ENCODE peak calls at places on chromosomes 16 and 17, in eight cellular contexts. One of them, this sample, is unnamed.

GRCh38 chr17:50676065-50676975 is 31.4 kb downstream of the ANKRD40 start:
- DNase-seq in neural crest cell: no peak
- DNase-seq in SK-N-SH: no peak
- DNase-seq in pancreas: no peak
- DNase-seq in AG09309: no peak
- DNase-seq in BJ: no peak
- DNase-seq in Peyer's patch: no peak
- DNase-seq in fibroblast of lung: no peak
- DNase-seq in this sample: no peak

GRCh38 chr17:4573682-4574081 is 10.6 kb upstream of the SMTNL2 start:
- DNase-seq in neural crest cell: no peak
- DNase-seq in SK-N-SH: no peak
- DNase-seq in pancreas: no peak
- DNase-seq in AG09309: no peak
- DNase-seq in BJ: no peak
- DNase-seq in Peyer's patch: no peak
- DNase-seq in fibroblast of lung: no peak
- DNase-seq in this sample: no peak

GRCh38 chr17:64423881-64424280 is 25.0 kb upstream of the MILR1 start:
- DNase-seq in neural crest cell: no peak
- DNase-seq in SK-N-SH: no peak
- DNase-seq in pancreas: no peak
- DNase-seq in AG09309: no peak
- DNase-seq in BJ: no peak
- DNase-seq in Peyer's patch: no peak
- DNase-seq in fibroblast of lung: peak; percentile 25
- DNase-seq in this sample: no peak

GRCh38 chr16:84294196-84295142 is at the start of gene WFDC1:
- DNase-seq in neural crest cell: no peak
- DNase-seq in SK-N-SH: peak; percentile 68
- DNase-seq in pancreas: no peak
- DNase-seq in AG09309: no peak
- DNase-seq in BJ: no peak
- DNase-seq in Peyer's patch: no peak
- DNase-seq in fibroblast of lung: no peak
- DNase-seq in this sample: no peak

GRCh38 chr16:21625026-21625425 is 25.6 kb downstream of the METTL9 start:
- DNase-seq in neural crest cell: no peak
- DNase-seq in SK-N-SH: no peak
- DNase-seq in pancreas: no peak
- DNase-seq in AG09309: no peak
- DNase-seq in BJ: no peak
- DNase-seq in Peyer's patch: no peak
- DNase-seq in fibroblast of lung: no peak
- DNase-seq in this sample: no peak

GRCh38 chr17:79792984-79793923 is 3.6 kb downstream of the CBX8 start:
- DNase-seq in neural crest cell: no peak
- DNase-seq in SK-N-SH: peak; percentile 40
- DNase-seq in pancreas: peak; percentile 81
- DNase-seq in AG09309: peak; percentile 83
- DNase-seq in BJ: peak; percentile 87
- DNase-seq in Peyer's patch: no peak
- DNase-seq in fibroblast of lung: peak; percentile 88
- DNase-seq in this sample: no peak

GRCh38 chr17:75262112-75262606 is 480 bp downstream of the MRPS7 start:
- DNase-seq in neural crest cell: no peak
- DNase-seq in SK-N-SH: no peak
- DNase-seq in pancreas: no peak
- DNase-seq in AG09309: no peak
- DNase-seq in BJ: no peak
- DNase-seq in Peyer's patch: no peak
- DNase-seq in fibroblast of lung: no peak
- DNase-seq in this sample: no peak

GRCh38 chr17:41659813-41660212 is 28.9 kb upstream of the EIF1 start:
- DNase-seq in neural crest cell: no peak
- DNase-seq in SK-N-SH: no peak
- DNase-seq in pancreas: no peak
- DNase-seq in AG09309: no peak
- DNase-seq in BJ: no peak
- DNase-seq in Peyer's patch: no peak
- DNase-seq in fibroblast of lung: no peak
- DNase-seq in this sample: no peak

GRCh38 chr16:4489030-4489429 is 12.8 kb downstream of the HMOX2 start:
- DNase-seq in neural crest cell: no peak
- DNase-seq in SK-N-SH: no peak
- DNase-seq in pancreas: no peak
- DNase-seq in AG09309: no peak
- DNase-seq in BJ: no peak
- DNase-seq in Peyer's patch: no peak
- DNase-seq in fibroblast of lung: peak; percentile 33
- DNase-seq in this sample: no peak

GRCh38 chr16:12262454-12263180 is 286.1 kb downstream of the SNX29 start:
- DNase-seq in neural crest cell: no peak
- DNase-seq in SK-N-SH: no peak
- DNase-seq in pancreas: no peak
- DNase-seq in AG09309: no peak
- DNase-seq in BJ: no peak
- DNase-seq in Peyer's patch: peak; percentile 65
- DNase-seq in fibroblast of lung: peak; percentile 36
- DNase-seq in this sample: no peak

GRCh38 chr17:60627113-60627512 is 27.1 kb downstream of the PPM1D start:
- DNase-seq in neural crest cell: no peak
- DNase-seq in SK-N-SH: no peak
- DNase-seq in pancreas: no peak
- DNase-seq in AG09309: no peak
- DNase-seq in BJ: no peak
- DNase-seq in Peyer's patch: no peak
- DNase-seq in fibroblast of lung: no peak
- DNase-seq in this sample: no peak

GRCh38 chr16:57022445-57022844 is 33.1 kb downstream of the NLRC5 start:
- DNase-seq in neural crest cell: no peak
- DNase-seq in SK-N-SH: no peak
- DNase-seq in pancreas: no peak
- DNase-seq in AG09309: no peak
- DNase-seq in BJ: no peak
- DNase-seq in Peyer's patch: no peak
- DNase-seq in fibroblast of lung: no peak
- DNase-seq in this sample: no peak

GRCh38 chr17:29619251-29619650 is 3.5 kb downstream of the CORO6 start:
- DNase-seq in neural crest cell: no peak
- DNase-seq in SK-N-SH: peak; percentile 67
- DNase-seq in pancreas: peak; percentile 25
- DNase-seq in AG09309: no peak
- DNase-seq in BJ: no peak
- DNase-seq in Peyer's patch: no peak
- DNase-seq in fibroblast of lung: peak; percentile 59
- DNase-seq in this sample: no peak

GRCh38 chr17:4858068-4858879 is 25.1 kb downstream of the MINK1 start:
- DNase-seq in neural crest cell: no peak
- DNase-seq in SK-N-SH: peak; percentile 78
- DNase-seq in pancreas: no peak
- DNase-seq in AG09309: no peak
- DNase-seq in BJ: no peak
- DNase-seq in Peyer's patch: no peak
- DNase-seq in fibroblast of lung: no peak
- DNase-seq in this sample: no peak

GRCh38 chr16:10934325-10935107 is 7.8 kb downstream of the DEXI start:
- DNase-seq in neural crest cell: no peak
- DNase-seq in SK-N-SH: no peak
- DNase-seq in pancreas: no peak
- DNase-seq in AG09309: no peak
- DNase-seq in BJ: no peak
- DNase-seq in Peyer's patch: no peak
- DNase-seq in fibroblast of lung: no peak
- DNase-seq in this sample: no peak

GRCh38 chr16:20833081-20833480 is 26.8 kb downstream of the REXO5 start:
- DNase-seq in neural crest cell: no peak
- DNase-seq in SK-N-SH: no peak
- DNase-seq in pancreas: no peak
- DNase-seq in AG09309: no peak
- DNase-seq in BJ: no peak
- DNase-seq in Peyer's patch: no peak
- DNase-seq in fibroblast of lung: no peak
- DNase-seq in this sample: no peak

GRCh38 chr16:88905563-88905962 is 39.1 kb upstream of the PABPN1L start:
- DNase-seq in neural crest cell: no peak
- DNase-seq in SK-N-SH: peak; percentile 83
- DNase-seq in pancreas: no peak
- DNase-seq in AG09309: no peak
- DNase-seq in BJ: no peak
- DNase-seq in Peyer's patch: no peak
- DNase-seq in fibroblast of lung: no peak
- DNase-seq in this sample: no peak

GRCh38 chr17:72659811-72660210 is 432.7 kb downstream of the SLC39A11 start:
- DNase-seq in neural crest cell: no peak
- DNase-seq in SK-N-SH: no peak
- DNase-seq in pancreas: no peak
- DNase-seq in AG09309: no peak
- DNase-seq in BJ: no peak
- DNase-seq in Peyer's patch: no peak
- DNase-seq in fibroblast of lung: no peak
- DNase-seq in this sample: no peak

GRCh38 chr17:72661945-72662826 is 430.3 kb downstream of the SLC39A11 start:
- DNase-seq in neural crest cell: no peak
- DNase-seq in SK-N-SH: no peak
- DNase-seq in pancreas: no peak
- DNase-seq in AG09309: no peak
- DNase-seq in BJ: no peak
- DNase-seq in Peyer's patch: no peak
- DNase-seq in fibroblast of lung: no peak
- DNase-seq in this sample: no peak

GRCh38 chr17:72662827-72663190 is 429.7 kb downstream of the SLC39A11 start:
- DNase-seq in neural crest cell: no peak
- DNase-seq in SK-N-SH: no peak
- DNase-seq in pancreas: no peak
- DNase-seq in AG09309: no peak
- DNase-seq in BJ: no peak
- DNase-seq in Peyer's patch: no peak
- DNase-seq in fibroblast of lung: no peak
- DNase-seq in this sample: no peak

GRCh38 chr17:72660274-72661092 is 432.0 kb downstream of the SLC39A11 start:
- DNase-seq in neural crest cell: no peak
- DNase-seq in SK-N-SH: no peak
- DNase-seq in pancreas: no peak
- DNase-seq in AG09309: no peak
- DNase-seq in BJ: no peak
- DNase-seq in Peyer's patch: no peak
- DNase-seq in fibroblast of lung: no peak
- DNase-seq in this sample: no peak

GRCh38 chr17:72661093-72661944 is 431.2 kb downstream of the SLC39A11 start:
- DNase-seq in neural crest cell: peak; percentile 22
- DNase-seq in SK-N-SH: peak; percentile 27
- DNase-seq in pancreas: no peak
- DNase-seq in AG09309: no peak
- DNase-seq in BJ: no peak
- DNase-seq in Peyer's patch: no peak
- DNase-seq in fibroblast of lung: no peak
- DNase-seq in this sample: no peak
- TF ChIP-seq CTCF in neural crest cell: peak; percentile 63
- TF ChIP-seq CTCF in SK-N-SH: peak; percentile 47
- TF ChIP-seq CTCF in pancreas: no peak
- TF ChIP-seq CTCF in AG09309: peak; percentile 20
- TF ChIP-seq CTCF in BJ: peak; percentile 15
- TF ChIP-seq CTCF in Peyer's patch: no peak
- TF ChIP-seq CTCF in fibroblast of lung: no peak
- TF ChIP-seq CTCF in this sample: no peak

DNA sequence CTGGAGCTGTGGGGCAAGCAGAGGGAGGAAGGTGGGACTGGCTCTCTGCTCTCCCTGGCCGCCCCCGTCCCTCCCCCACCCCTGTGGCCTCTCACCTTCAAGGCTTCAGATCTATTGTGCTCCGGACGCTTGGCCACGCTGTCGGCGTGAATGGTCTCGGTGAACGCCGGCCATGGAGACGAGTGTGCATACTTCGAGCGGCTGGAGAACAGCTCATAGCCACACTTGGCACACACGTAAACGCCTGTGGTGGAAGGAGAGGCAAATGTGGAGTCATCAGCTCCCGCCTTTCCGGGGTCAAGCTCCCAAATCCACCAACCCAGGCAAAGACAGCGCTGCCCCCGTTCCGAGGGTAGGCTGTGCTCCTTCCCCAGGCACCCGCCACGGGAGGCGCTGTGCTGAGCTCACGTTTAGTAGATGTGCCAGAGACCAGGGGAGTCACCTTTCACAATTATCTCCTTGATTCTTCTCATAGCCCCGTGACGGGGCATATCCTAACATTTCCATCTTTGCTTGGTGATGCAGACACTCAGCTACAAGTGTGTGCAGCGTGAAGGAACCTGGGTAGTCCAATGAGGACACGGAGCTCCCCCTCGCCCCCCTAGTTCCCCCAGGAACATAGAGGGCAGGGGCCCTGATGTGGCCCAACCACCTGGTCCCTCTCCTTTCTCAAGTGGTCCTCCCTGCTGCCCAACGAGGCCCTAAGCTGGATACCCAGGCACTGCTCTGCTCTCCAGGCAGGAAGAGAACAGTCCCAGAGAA is 1.7 kb downstream of the MSRB1 start:
- DNase-seq in neural crest cell: no peak
- DNase-seq in SK-N-SH: peak; percentile 9
- DNase-seq in pancreas: peak; percentile 88
- DNase-seq in AG09309: no peak
- DNase-seq in BJ: no peak
- DNase-seq in Peyer's patch: no peak
- DNase-seq in fibroblast of lung: peak; percentile 33
- DNase-seq in this sample: no peak
- TF ChIP-seq CTCF in neural crest cell: peak; percentile 14
- TF ChIP-seq CTCF in SK-N-SH: no peak
- TF ChIP-seq CTCF in pancreas: peak; percentile 22
- TF ChIP-seq CTCF in AG09309: no peak
- TF ChIP-seq CTCF in BJ: no peak
- TF ChIP-seq CTCF in Peyer's patch: no peak
- TF ChIP-seq CTCF in fibroblast of lung: no peak
- TF ChIP-seq CTCF in this sample: no peak

GRCh38 chr17:35871415-35871814 is 2.7 kb upstream of the HEATR9 start:
- DNase-seq in neural crest cell: no peak
- DNase-seq in SK-N-SH: no peak
- DNase-seq in pancreas: no peak
- DNase-seq in AG09309: no peak
- DNase-seq in BJ: no peak
- DNase-seq in Peyer's patch: no peak
- DNase-seq in fibroblast of lung: no peak
- DNase-seq in this sample: no peak
- TF ChIP-seq CTCF in neural crest cell: no peak
- TF ChIP-seq CTCF in SK-N-SH: no peak
- TF ChIP-seq CTCF in pancreas: no peak
- TF ChIP-seq CTCF in AG09309: no peak
- TF ChIP-seq CTCF in BJ: no peak
- TF ChIP-seq CTCF in Peyer's patch: no peak
- TF ChIP-seq CTCF in fibroblast of lung: no peak
- TF ChIP-seq CTCF in this sample: no peak

DNA sequence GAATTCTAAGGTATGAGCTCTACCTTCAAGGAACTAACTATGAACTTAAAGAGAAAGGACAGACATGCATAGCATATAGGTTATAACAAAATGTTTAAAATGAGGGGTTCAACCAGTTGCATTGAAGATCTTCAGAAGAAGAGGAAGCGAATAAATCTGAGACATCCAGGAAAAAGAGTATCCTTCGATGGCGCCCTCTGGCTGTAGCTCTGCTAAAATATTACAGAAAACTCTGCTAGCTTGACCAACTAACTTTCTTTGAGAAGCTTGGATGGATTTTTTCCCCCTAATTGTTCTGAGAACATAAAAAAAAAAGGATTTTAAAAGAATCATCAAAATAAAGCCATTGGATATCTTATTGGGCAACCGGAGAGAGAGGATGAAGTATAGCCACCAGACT is 659.9 kb upstream of the SOX9 start:
- DNase-seq in neural crest cell: peak; percentile 22
- DNase-seq in SK-N-SH: no peak
- DNase-seq in pancreas: no peak
- DNase-seq in AG09309: no peak
- DNase-seq in BJ: no peak
- DNase-seq in Peyer's patch: peak; percentile 49
- DNase-seq in fibroblast of lung: peak; percentile 55
- DNase-seq in this sample: no peak
- TF ChIP-seq CTCF in neural crest cell: peak; percentile 58
- TF ChIP-seq CTCF in SK-N-SH: peak; percentile 75
- TF ChIP-seq CTCF in pancreas: peak; percentile 9
- TF ChIP-seq CTCF in AG09309: peak; percentile 51
- TF ChIP-seq CTCF in BJ: peak; percentile 57
- TF ChIP-seq CTCF in Peyer's patch: no peak
- TF ChIP-seq CTCF in fibroblast of lung: peak; percentile 44
- TF ChIP-seq CTCF in this sample: peak; percentile 61